ENCODE peak calls at places on chromosomes 7 and 10, in ten cellular contexts. C, Y, R, Z, N, D, S, I, G and V are unnamed samples.

GRCh38 chr10:13448216-13448615 is 80.6 kb downstream of the BEND7 start:
- DNase-seq in Y (no peak), N (no peak), G (no peak), R (no peak), Z (peak), D (no peak), C (no peak), I (no peak), S (no peak), V (no peak)

GRCh38 chr7:2445047-2445446 is 31.2 kb downstream of the GRIFIN start:
- DNase-seq in Y (no peak), N (no peak), Z (peak), G (no peak), D (no peak), I (no peak), S (no peak), R (no peak), C (no peak), V (no peak)

GRCh38 chr7:22296916-22297315 is 60.0 kb downstream of the RAPGEF5 start:
- DNase-seq in Y (no peak), I (no peak), D (no peak), N (no peak), G (no peak), Z (no peak), C (no peak), S (no peak), R (no peak), V (no peak)

GRCh38 chr10:42960491-42961155 is 116.2 kb upstream of the RET start:
- DNase-seq in R (no peak), Y (no peak), S (no peak), G (peak), N (peak), D (no peak), C (peak), I (no peak), Z (peak), V (no peak)

GRCh38 chr7:127153315-127153714 is 99.4 kb downstream of the GRM8 start:
- DNase-seq in R (no peak), D (no peak), Y (no peak), C (no peak), S (no peak), N (no peak), I (no peak), Z (no peak), G (no peak), V (no peak)

GRCh38 chr10:38174341-38174740 is 80.2 kb downstream of the ZNF37A start:
- DNase-seq in I (no peak), G (no peak), S (no peak), R (no peak), C (no peak), N (no peak), Y (no peak), D (no peak), Z (no peak), V (no peak)

GRCh38 chr7:157873181-157873580 is 536.4 kb downstream of the DNAJB6 start:
- DNase-seq in Y (no peak), Z (no peak), N (no peak), S (no peak), I (no peak), G (no peak), R (no peak), D (no peak), C (no peak), V (no peak)

GRCh38 chr10:50605280-50606270 is 18.2 kb downstream of the SGMS1 start:
- DNase-seq in S (no peak), N (no peak), Z (peak), R (no peak), I (peak), C (no peak), D (no peak), G (peak), Y (no peak), V (no peak)

GRCh38 chr7:82164813-82165212 is 278.8 kb downstream of the CACNA2D1 start:
- DNase-seq in G (no peak), S (peak), I (no peak), D (peak), Y (no peak), N (no peak), C (no peak), Z (peak), R (peak), V (no peak)

GRCh38 chr10:58706836-58707235 is 194.2 kb downstream of the BICC1 start:
- DNase-seq in C (no peak), Z (peak), S (no peak), N (no peak), Y (no peak), G (no peak), I (no peak), R (no peak), D (no peak), V (no peak)

GRCh38 chr10:116437076-116437692 is 9.5 kb downstream of the PNLIPRP3 start:
- DNase-seq in R (no peak), Z (no peak), Y (no peak), I (no peak), S (no peak), D (no peak), G (no peak), N (no peak), C (no peak), V (no peak)

GRCh38 chr7:30348083-30348560 is 63.7 kb downstream of the ZNRF2 start:
- DNase-seq in D (peak), R (no peak), S (no peak), G (no peak), Y (peak), Z (peak), I (no peak), C (no peak), N (no peak), V (no peak)

GRCh38 chr7:152382244-152382643 is 53.6 kb downstream of the KMT2C start:
- DNase-seq in N (no peak), R (no peak), G (no peak), Y (no peak), I (no peak), D (no peak), Z (no peak), C (no peak), S (no peak), V (no peak)

GRCh38 chr7:25642849-25643248 is 414.6 kb upstream of the NPVF start:
- DNase-seq in Z (no peak), R (no peak), S (no peak), C (no peak), Y (no peak), I (no peak), D (peak), N (no peak), G (no peak), V (no peak)

GRCh38 chr7:63899691-63900393 is 98.8 kb upstream of the ZNF722 start:
- DNase-seq in Z (no peak), R (peak), I (no peak), D (no peak), G (no peak), C (no peak), S (peak), Y (no peak), N (peak), V (no peak)

GRCh38 chr7:46387646-46388045 is 466.6 kb upstream of the IGFBP3 start:
- DNase-seq in C (no peak), R (no peak), I (no peak), G (no peak), S (no peak), Z (peak), Y (no peak), D (no peak), N (no peak), V (no peak)

GRCh38 chr7:21524680-21525079 is 18.2 kb upstream of the DNAH11 start:
- DNase-seq in S (no peak), I (no peak), R (no peak), G (no peak), Y (no peak), C (no peak), N (no peak), D (no peak), Z (no peak), V (no peak)

GRCh38 chr10:124392651-124393342 is 25.9 kb downstream of the OAT start:
- DNase-seq in Z (no peak), S (no peak), Y (no peak), I (no peak), R (no peak), N (no peak), C (no peak), G (no peak), D (no peak), V (no peak)

GRCh38 chr7:76997381-76998262 is 34.5 kb downstream of the SPDYE17 start:
- DNase-seq in N (no peak), S (no peak), D (no peak), I (no peak), R (peak), Y (no peak), G (no peak), C (no peak), Z (no peak), V (no peak)

GRCh38 chr10:133442967-133443924 is 10.5 kb upstream of the SCART1 start:
- DNase-seq in I (no peak), R (peak), Z (no peak), N (no peak), G (no peak), Y (no peak), D (no peak), C (no peak), S (no peak), V (no peak)

GRCh38 chr10:131249957-131250347 is 61.6 kb downstream of the TCERG1L start:
- DNase-seq in C (no peak), I (peak), R (no peak), G (no peak), Y (no peak), N (no peak), Z (no peak), D (no peak), S (no peak), V (no peak)

GRCh38 chr7:26363465-26363864 is 71.8 kb downstream of the SNX10 start:
- DNase-seq in N (no peak), C (no peak), G (no peak), I (no peak), Y (no peak), Z (no peak), S (no peak), D (no peak), R (no peak), V (no peak)

GRCh38 chr10:124722812-124723783 is 21.1 kb downstream of the FAM53B start:
- DNase-seq in Z (no peak), S (no peak), Y (no peak), I (no peak), C (no peak), G (no peak), N (no peak), D (no peak), R (no peak), V (no peak)

GRCh38 chr10:44780461-44780860 is 130.7 kb upstream of the TMEM72 start:
- DNase-seq in Z (peak), Y (no peak), C (no peak), I (no peak), N (no peak), R (no peak), D (no peak), G (no peak), S (no peak), V (no peak)

GRCh38 chr10:122490786-122491680 is 29.7 kb downstream of the HTRA1 start:
- DNase-seq in C (no peak), N (no peak), Z (peak), G (no peak), S (no peak), R (no peak), D (no peak), Y (no peak), I (no peak), V (no peak)

GRCh38 chr10:88991161-88991899 is 732 bp downstream of the FAS start:
- DNase-seq in C (peak), G (peak), N (peak), I (peak), Z (peak), Y (peak), S (peak), R (peak), D (peak), V (no peak)

GRCh38 chr7:127997226-127997922 is 33.9 kb downstream of the LRRC4 start:
- DNase-seq in I (no peak), C (no peak), N (no peak), R (no peak), D (no peak), Y (no peak), G (no peak), Z (peak), S (no peak), V (no peak)

GRCh38 chr7:137930616-137931015 is 71.3 kb downstream of the CREB3L2 start:
- DNase-seq in I (no peak), D (no peak), C (no peak), N (no peak), Z (peak), R (no peak), S (no peak), G (no peak), Y (no peak), V (no peak)

GRCh38 chr7:30817060-30817770 is 46.0 kb downstream of the MINDY4 start:
- DNase-seq in C (no peak), G (no peak), I (no peak), S (no peak), N (no peak), Z (no peak), R (no peak), D (no peak), Y (no peak), V (no peak)

GRCh38 chr10:61761825-61762217 is 99.1 kb downstream of the CABCOCO1 start:
- DNase-seq in C (no peak), G (no peak), S (no peak), Y (no peak), N (no peak), R (no peak), Z (no peak), I (no peak), D (no peak), V (no peak)

GRCh38 chr7:40403664-40404476 is 269.1 kb downstream of the SUGCT start:
- DNase-seq in N (no peak), D (peak), C (no peak), R (no peak), I (no peak), Z (no peak), G (no peak), S (no peak), Y (no peak), V (no peak)

GRCh38 chr10:8065651-8066050 is 11.2 kb downstream of the GATA3 start:
- DNase-seq in D (no peak), R (no peak), G (no peak), S (no peak), Z (peak), Y (no peak), C (no peak), I (no peak), N (no peak), V (no peak)

GRCh38 chr7:79282051-79282694 is 171.3 kb downstream of the MAGI2 start:
- DNase-seq in N (no peak), S (peak), R (peak), Y (no peak), Z (peak), I (peak), D (peak), G (no peak), C (no peak), V (no peak)

GRCh38 chr7:127717502-127718125 is 65.6 kb downstream of the SND1 start:
- DNase-seq in R (no peak), I (no peak), N (no peak), D (no peak), Y (no peak), Z (peak), S (no peak), G (no peak), C (no peak), V (no peak)

GRCh38 chr10:46040004-46040403 is 6.1 kb downstream of the MSMB start:
- DNase-seq in N (no peak), Y (no peak), Z (no peak), C (no peak), I (no peak), R (no peak), D (no peak), G (no peak), S (no peak), V (no peak)

GRCh38 chr7:158362001-158362400 is 225.6 kb downstream of the PTPRN2 start:
- DNase-seq in R (no peak), D (no peak), G (no peak), I (no peak), Z (no peak), Y (no peak), S (no peak), C (no peak), N (no peak), V (no peak)

GRCh38 chr10:123636598-123637325 is 29.4 kb upstream of the GPR26 start:
- DNase-seq in Y (no peak), G (no peak), D (no peak), R (no peak), Z (no peak), C (no peak), S (no peak), N (no peak), I (no peak), V (peak)

GRCh38 chr7:158273138-158273651 is 314.4 kb downstream of the PTPRN2 start:
- DNase-seq in Y (no peak), S (no peak), C (peak), G (no peak), Z (no peak), D (no peak), I (no peak), N (no peak), R (peak), V (no peak)

GRCh38 chr10:66931340-66931948 is 5.6 kb downstream of the LRRTM3 start:
- DNase-seq in D (peak), Y (peak), N (no peak), R (peak), G (no peak), I (peak), Z (peak), S (no peak), C (no peak), V (no peak)

DNA sequence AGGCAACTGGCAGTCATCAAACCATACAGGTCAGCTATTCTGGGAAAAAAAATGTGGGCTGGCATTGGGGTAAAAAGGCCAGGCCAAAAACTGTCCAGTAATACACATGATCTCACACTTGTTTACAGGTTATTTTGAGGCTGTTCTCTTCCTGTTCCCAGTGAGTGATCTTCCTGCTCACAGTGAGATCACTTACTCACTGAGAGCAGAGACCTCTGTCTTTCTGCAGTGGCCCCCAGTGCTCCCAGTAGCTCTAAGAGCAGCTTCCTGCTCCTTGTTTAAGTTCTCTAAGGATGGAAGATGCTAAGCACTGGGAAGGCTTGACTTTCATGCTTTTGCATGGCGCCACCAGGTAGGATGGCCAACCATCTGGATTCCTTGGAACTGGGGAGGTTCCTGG is 93.5 kb upstream of the KIAA1217 start:
- DNase-seq in G (no peak), R (no peak), D (no peak), I (no peak), C (no peak), Y (no peak), N (no peak), S (no peak), Z (no peak), V (no peak)
- H3K27ac ChIP-seq in G (no peak), R (no peak), D (no peak), I (no peak), C (no peak), Y (no peak), N (no peak), S (no peak), Z (no peak), V (no peak)

GRCh38 chr7:98058186-98058585 is 48.5 kb upstream of the LMTK2 start:
- DNase-seq in R (no peak), Z (no peak), C (no peak), N (no peak), Y (no peak), D (no peak), G (no peak), S (no peak), I (no peak), V (no peak)

GRCh38 chr7:98054585-98054984 is 52.1 kb upstream of the LMTK2 start:
- DNase-seq in Y (no peak), N (no peak), R (no peak), G (no peak), D (no peak), Z (no peak), C (no peak), I (no peak), S (no peak), V (no peak)

GRCh38 chr7:98051118-98051744 is 55.4 kb upstream of the LMTK2 start:
- DNase-seq in Z (no peak), S (no peak), C (peak), D (peak), G (peak), Y (peak), R (peak), I (peak), N (no peak), V (no peak)

GRCh38 chr7:98057157-98057556 is 49.5 kb upstream of the LMTK2 start:
- DNase-seq in N (no peak), D (no peak), C (no peak), I (no peak), Y (no peak), Z (no peak), R (no peak), G (no peak), S (no peak), V (no peak)

GRCh38 chr7:98056580-98056979 is 50.1 kb upstream of the LMTK2 start:
- DNase-seq in D (no peak), N (no peak), G (no peak), Z (no peak), R (no peak), I (no peak), S (no peak), Y (no peak), C (no peak), V (no peak)
- H3K27ac ChIP-seq in D (no peak), N (no peak), G (no peak), Z (no peak), R (no peak), I (no peak), S (no peak), Y (no peak), C (no peak), V (peak)

GRCh38 chr7:108009873-108010272 is 6.9 kb upstream of the LAMB1 start:
- DNase-seq in Z (no peak), Y (no peak), R (no peak), C (no peak), I (no peak), G (no peak), N (no peak), S (no peak), D (no peak), V (no peak)

GRCh38 chr7:108012499-108013430 is 9.8 kb upstream of the LAMB1 start:
- DNase-seq in Z (peak), Y (no peak), N (no peak), G (no peak), D (no peak), S (no peak), I (peak), R (no peak), C (no peak), V (no peak)

GRCh38 chr7:108008827-108009226 is 5.9 kb upstream of the LAMB1 start:
- DNase-seq in N (no peak), G (no peak), I (no peak), S (no peak), D (no peak), Z (no peak), R (no peak), Y (no peak), C (no peak), V (no peak)

GRCh38 chr7:108007762-108008161 is 4.8 kb upstream of the LAMB1 start:
- DNase-seq in G (no peak), C (no peak), S (no peak), R (peak), I (no peak), Z (no peak), D (no peak), N (no peak), Y (no peak), V (no peak)

DNA sequence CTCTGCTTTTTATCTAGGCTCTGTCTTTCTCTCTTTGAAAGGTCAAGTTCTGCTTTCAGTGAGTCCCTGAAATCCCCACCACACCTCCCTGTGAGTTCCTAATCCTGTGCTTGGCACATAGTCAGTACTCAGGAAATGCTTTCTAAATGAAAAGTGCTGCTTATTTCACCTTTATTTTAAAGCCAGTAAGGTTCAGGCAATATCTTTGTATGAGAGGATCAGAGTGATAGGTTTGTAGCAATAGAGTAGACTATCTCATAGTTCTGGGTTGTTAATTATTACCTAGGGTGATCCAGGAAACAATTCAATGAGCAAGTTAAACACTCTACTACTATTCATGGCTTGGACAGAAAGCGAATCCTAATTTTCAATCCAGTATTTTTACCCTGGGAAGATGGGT is 7.4 kb upstream of the LAMB1 start:
- DNase-seq in G (no peak), Y (no peak), I (no peak), N (no peak), C (no peak), R (no peak), S (no peak), Z (no peak), D (no peak), V (no peak)
- H3K27ac ChIP-seq in G (peak), Y (no peak), I (no peak), N (no peak), C (no peak), R (no peak), S (no peak), Z (no peak), D (peak), V (no peak)

GRCh38 chr7:41779918-41780317 is 77.0 kb upstream of the INHBA start:
- DNase-seq in N (no peak), Y (no peak), R (no peak), C (no peak), I (no peak), D (no peak), S (no peak), Z (no peak), G (no peak), V (no peak)
- H3K27ac ChIP-seq in N (no peak), Y (no peak), R (no peak), C (no peak), I (no peak), D (no peak), S (no peak), Z (no peak), G (no peak), V (no peak)

GRCh38 chr7:91082038-91082437 is 182.2 kb upstream of the FZD1 start:
- DNase-seq in Y (no peak), R (no peak), D (no peak), S (no peak), Z (peak), I (no peak), G (no peak), C (no peak), N (no peak), V (no peak)
- H3K27ac ChIP-seq in Y (no peak), R (peak), D (peak), S (no peak), Z (no peak), I (peak), G (no peak), C (no peak), N (no peak), V (peak)